ENCODE peak calls at places on chromosome X, in ten cellular contexts. M is fibroblast of lung; F is fibroblast of mammary gland; H is AG20443; U is hepatic stellate cell; Q is HAP-1; B is GM12865; W is Right ventricle myocardium inferior; G is stimulated activated CD4-positive, alpha-beta T cell treated with anti-CD3 and anti-CD28 coated beads, Interleukin-15, amount 100 ng/mL, for 24 hours; E is NCI-H1417. I is an unnamed sample.

GRCh38 chrX:47248576-47248975 is 15.8 kb downstream of the USP11 start:
- DNase-seq in M (no peak), F (no peak), H (no peak), U (no peak), Q (no peak), B (no peak), W (no peak), G (no peak), E (no peak), I (no peak)

GRCh38 chrX:153885208-153885787 is 675 bp downstream of the L1CAM start:
- DNase-seq in M (no peak), F (no peak), H (no peak), U (no peak), Q (no peak), B (no peak), W (no peak), G (no peak), E (peak), I (peak)

GRCh38 chrX:139077303-139078131 is 366.0 kb upstream of the FGF13 start:
- DNase-seq in M (peak), F (peak), H (peak), U (no peak), Q (no peak), B (no peak), W (no peak), G (no peak), E (no peak), I (no peak)

GRCh38 chrX:85611926-85612325 is 232.5 kb upstream of the POF1B start:
- DNase-seq in M (peak), F (peak), H (peak), U (no peak), Q (peak), B (no peak), W (no peak), G (no peak), E (peak), I (no peak)

GRCh38 chrX:20265221-20265725 is 1.4 kb downstream of the RPS6KA3 start:
- DNase-seq in M (peak), F (peak), H (peak), U (peak), Q (peak), B (peak), W (peak), G (peak), E (peak), I (no peak)

GRCh38 chrX:13076176-13076956 is 31.9 kb upstream of the FAM9C start:
- DNase-seq in M (peak), F (peak), H (no peak), U (no peak), Q (no peak), B (peak), W (no peak), G (no peak), E (no peak), I (no peak)

GRCh38 chrX:66191563-66191962 is 27.5 kb downstream of the HEPH start:
- DNase-seq in M (no peak), F (no peak), H (no peak), U (no peak), Q (no peak), B (no peak), W (no peak), G (no peak), E (no peak), I (no peak)

GRCh38 chrX:20530319-20530979 is 263.7 kb upstream of the RPS6KA3 start:
- DNase-seq in M (peak), F (peak), H (peak), U (peak), Q (peak), B (peak), W (no peak), G (peak), E (peak), I (no peak)

GRCh38 chrX:526295-527224 is 104.0 kb upstream of the SHOX start:
- DNase-seq in M (no peak), F (no peak), H (no peak), U (no peak), Q (no peak), B (no peak), W (no peak), G (no peak), E (no peak), I (no peak)

GRCh38 chrX:104315555-104315954 is 60.8 kb upstream of the ESX1 start:
- DNase-seq in M (peak), F (peak), H (peak), U (peak), Q (no peak), B (no peak), W (no peak), G (no peak), E (no peak), I (no peak)

GRCh38 chrX:138026211-138026610 is 460.3 kb downstream of the ZIC3 start:
- DNase-seq in M (no peak), F (peak), H (peak), U (no peak), Q (peak), B (peak), W (no peak), G (no peak), E (peak), I (no peak)

GRCh38 chrX:29043751-29044150 is 456.5 kb downstream of the IL1RAPL1 start:
- DNase-seq in M (no peak), F (no peak), H (no peak), U (no peak), Q (peak), B (no peak), W (no peak), G (no peak), E (no peak), I (no peak)

GRCh38 chrX:108699368-108699767 is 37.0 kb downstream of the IRS4 start:
- DNase-seq in M (peak), F (peak), H (peak), U (peak), Q (peak), B (peak), W (no peak), G (no peak), E (peak), I (no peak)

GRCh38 chrX:134760671-134761070 is 102.4 kb upstream of the PLAC1 start:
- DNase-seq in M (no peak), F (peak), H (no peak), U (no peak), Q (no peak), B (no peak), W (no peak), G (no peak), E (no peak), I (no peak)

I was measured in chondrocyte.